ENCODE peak calls at places on chromosomes 7 and 10, in five cellular contexts. G is activated CD4-positive, alpha-beta T cell treated with anti-CD3 and anti-CD28 coated beads, Interleukin-2, amount 10 ng/mL, durations not matched to agents 7 days and 5 days; N is CD8-positive, alpha-beta memory T cell; E is NCI-H748 treated with DMSO at 0.1 percent for 48 hours; O is NCI-H187 treated with DMSO at 0.1 percent for 48 hours. A is an unnamed sample.

GRCh38 chr7:33251261-33251660 is 121.9 kb downstream of the BBS9 start:
- DNase-seq in N (no peak), O (no peak), E (no peak), G (no peak), A (no peak)

GRCh38 chr7:131027287-131027773 is 293.3 kb upstream of the KLF14 start:
- DNase-seq in G (no peak), N (peak), O (no peak), E (no peak), A (no peak)

GRCh38 chr10:3353235-3353634 is 180.7 kb upstream of the PITRM1 start:
- DNase-seq in G (no peak), E (no peak), N (no peak), O (no peak), A (no peak)

GRCh38 chr7:158821173-158822021 is 7.9 kb downstream of the ESYT2 start:
- DNase-seq in O (no peak), N (no peak), E (no peak), G (peak), A (no peak)

GRCh38 chr7:510061-510481 is 9.6 kb downstream of the PDGFA start:
- DNase-seq in O (no peak), E (no peak), G (no peak), N (no peak), A (no peak)

GRCh38 chr7:98351136-98351535 is 49.8 kb downstream of the BAIAP2L1 start:
- DNase-seq in O (no peak), N (no peak), G (no peak), E (no peak), A (no peak)

GRCh38 chr10:36224431-36224985 is 582.4 kb upstream of the FZD8 start:
- DNase-seq in O (no peak), E (no peak), N (no peak), G (no peak), A (no peak)

GRCh38 chr7:101924171-101924570 is 106.7 kb downstream of the CUX1 start:
- DNase-seq in G (no peak), N (no peak), E (no peak), O (no peak), A (no peak)

GRCh38 chr10:71334228-71334791 is 15.3 kb downstream of the SLC29A3 start:
- DNase-seq in O (no peak), N (no peak), E (peak), G (no peak), A (no peak)

GRCh38 chr7:44103566-44103940 is 592 bp upstream of the AEBP1 start:
- DNase-seq in G (no peak), N (no peak), E (no peak), O (no peak), A (no peak)

GRCh38 chr7:34530211-34530610 is 127.8 kb upstream of the NPSR1 start:
- DNase-seq in E (no peak), O (no peak), N (no peak), G (no peak), A (no peak)

GRCh38 chr10:600876-601275 is 88.6 kb downstream of the DIP2C start:
- DNase-seq in E (no peak), N (no peak), O (no peak), G (no peak), A (no peak)

GRCh38 chr7:20402297-20403230 is 71.9 kb downstream of the ITGB8 start:
- DNase-seq in G (no peak), N (no peak), O (no peak), E (no peak), A (no peak)

GRCh38 chr7:16066805-16067459 is 354.4 kb downstream of the CRPPA start:
- DNase-seq in N (no peak), G (no peak), E (peak), O (no peak), A (no peak)

GRCh38 chr10:105691811-105692210 is 1050.7 kb downstream of the SORCS3 start:
- DNase-seq in G (no peak), O (no peak), N (no peak), E (peak), A (no peak)

GRCh38 chr10:1461016-1461415 is 276.3 kb downstream of the ADARB2 start:
- DNase-seq in N (no peak), E (no peak), O (no peak), G (no peak), A (peak)

GRCh38 chr7:2190531-2190930 is 42.2 kb downstream of the MAD1L1 start:
- DNase-seq in E (peak), N (no peak), O (peak), G (no peak), A (no peak)

GRCh38 chr10:23158370-23158769 is 33.7 kb upstream of the PTF1A start:
- DNase-seq in N (no peak), G (peak), O (peak), E (peak), A (peak)

GRCh38 chr10:25811141-25811685 is 122.8 kb upstream of the MYO3A start:
- DNase-seq in O (no peak), N (no peak), G (no peak), E (no peak), A (no peak)

GRCh38 chr10:3213758-3214545 is 41.4 kb upstream of the PITRM1 start:
- DNase-seq in G (no peak), E (no peak), O (no peak), N (no peak), A (no peak)

GRCh38 chr10:123926401-123927264 is 35.0 kb upstream of the CPXM2 start:
- DNase-seq in E (no peak), O (no peak), G (no peak), N (no peak), A (no peak)

GRCh38 chr10:79184141-79184625 is 115.4 kb downstream of the ZMIZ1 start:
- DNase-seq in O (no peak), E (peak), G (no peak), N (no peak), A (no peak)

GRCh38 chr10:104784452-104784851 is 143.4 kb downstream of the SORCS3 start:
- DNase-seq in G (no peak), E (no peak), O (no peak), N (no peak), A (no peak)

GRCh38 chr10:122126763-122127659 is 138.0 kb downstream of the TACC2 start:
- DNase-seq in G (no peak), N (no peak), O (no peak), E (no peak), A (no peak)

GRCh38 chr10:67818323-67818722 is 19.7 kb downstream of the DNAJC12 start:
- DNase-seq in N (no peak), O (peak), E (peak), G (no peak), A (no peak)

GRCh38 chr7:26658080-26658697 is 206.2 kb downstream of the SKAP2 start:
- DNase-seq in G (no peak), O (no peak), N (no peak), E (peak), A (no peak)

GRCh38 chr10:74206727-74207126 is 55.7 kb downstream of the ADK start:
- DNase-seq in O (no peak), G (no peak), E (no peak), N (no peak), A (no peak)

GRCh38 chr7:25619963-25620799 is 391.9 kb upstream of the NPVF start:
- DNase-seq in G (peak), O (no peak), N (no peak), E (no peak), A (peak)

GRCh38 chr7:28879105-28879504 is 79.0 kb downstream of the TRIL start:
- DNase-seq in E (peak), O (no peak), G (no peak), N (no peak), A (no peak)

GRCh38 chr10:75062191-75062849 is 49.1 kb upstream of the SAMD8 start:
- DNase-seq in O (no peak), E (no peak), N (no peak), G (no peak), A (no peak)

GRCh38 chr10:21020545-21020944 is 123.4 kb upstream of the NEBL start:
- DNase-seq in E (no peak), G (peak), N (no peak), O (no peak), A (no peak)

GRCh38 chr10:93849605-93850004 is 44.2 kb upstream of the SLC35G1 start:
- DNase-seq in N (no peak), G (no peak), O (peak), E (no peak), A (no peak)

GRCh38 chr10:129307141-129307540 is 159.9 kb upstream of the MGMT start:
- DNase-seq in G (no peak), O (no peak), N (no peak), E (no peak), A (no peak)

GRCh38 chr7:157502701-157503111 is 165.9 kb downstream of the DNAJB6 start:
- DNase-seq in N (peak), O (no peak), G (peak), E (no peak), A (no peak)

GRCh38 chr10:95321554-95322301 is 30.9 kb upstream of the PDLIM1 start:
- DNase-seq in E (no peak), G (no peak), O (no peak), N (no peak), A (no peak)